ENCODE peak calls at places on chromosomes 2 and 18, in seven cellular contexts. Q is colonic mucosa, B is mesothelial cell of epicardium, D is epithelial cell of proximal tubule, O is cardiac fibroblast, Y is kidney, X is AG09309. A is an unnamed sample.

GRCh38 chr2:59886758-59887157 is 666.7 kb downstream of the BCL11A start:
- DNase-seq in Q (no peak), B (no peak), D (no peak), O (no peak), Y (no peak), X (no peak), A (no peak)

GRCh38 chr2:198883604-198884003 is 574.1 kb downstream of the SATB2 start:
- DNase-seq in Q (no peak), B (no peak), D (no peak), O (no peak), Y (no peak), X (no peak), A (no peak)

GRCh38 chr2:235493402-235493774 is 455 bp upstream of the AGAP1 start:
- DNase-seq in Q (no peak), B (no peak), D (no peak), O (peak; percentile 66), Y (no peak), X (no peak), A (no peak)

GRCh38 chr18:41391616-41392610 is 563.1 kb upstream of the PIK3C3 start:
- DNase-seq in Q (peak; percentile 25), B (peak; percentile 31), D (no peak), O (peak; percentile 79), Y (peak; percentile 48), X (no peak), A (peak; percentile 37)

GRCh38 chr2:112160591-112161250 is 22.5 kb downstream of the FBLN7 start:
- DNase-seq in Q (no peak), B (no peak), D (no peak), O (no peak), Y (peak; percentile 36), X (no peak), A (no peak)

GRCh38 chr2:18473241-18473841 is 87.1 kb downstream of the RDH14 start:
- DNase-seq in Q (no peak), B (no peak), D (no peak), O (peak; percentile 67), Y (no peak), X (peak; percentile 61), A (peak; percentile 76)

GRCh38 chr2:46296216-46296839 is 879 bp upstream of the EPAS1 start:
- DNase-seq in Q (peak; percentile 59), B (no peak), D (no peak), O (no peak), Y (peak; percentile 85), X (no peak), A (no peak)

GRCh38 chr2:240435457-240435954 is at the start of gene GPC1:
- DNase-seq in Q (peak; percentile 71), B (no peak), D (no peak), O (peak; percentile 90), Y (peak; percentile 91), X (peak; percentile 32), A (peak; percentile 63)

GRCh38 chr2:25362564-25363145 is 20.9 kb upstream of the DNMT3A start:
- DNase-seq in Q (peak; percentile 57), B (no peak), D (no peak), O (no peak), Y (peak; percentile 83), X (no peak), A (no peak)

GRCh38 chr2:204051476-204051875 is 114.9 kb downstream of the ICOS start:
- DNase-seq in Q (no peak), B (no peak), D (no peak), O (no peak), Y (no peak), X (no peak), A (no peak)
- TF ChIP-seq CTCF in Q (no peak), B (no peak), D (peak; percentile 50), O (no peak), Y (no peak), X (peak; percentile 4), A (peak; percentile 53)

GRCh38 chr2:42651057-42651456 is 82.6 kb downstream of the MTA3 start:
- DNase-seq in Q (no peak), B (no peak), D (no peak), O (no peak), Y (no peak), X (no peak), A (no peak)

GRCh38 chr2:42653039-42653438 is 84.6 kb downstream of the MTA3 start:
- DNase-seq in Q (no peak), B (no peak), D (no peak), O (no peak), Y (no peak), X (no peak), A (no peak)

GRCh38 chr2:42653908-42654445 is 85.5 kb downstream of the MTA3 start:
- DNase-seq in Q (no peak), B (no peak), D (no peak), O (no peak), Y (no peak), X (no peak), A (no peak)

GRCh38 chr2:42652086-42652485 is 83.7 kb downstream of the MTA3 start:
- DNase-seq in Q (no peak), B (no peak), D (no peak), O (no peak), Y (no peak), X (no peak), A (no peak)
- TF ChIP-seq CTCF in Q (no peak), B (no peak), D (no peak), O (no peak), Y (no peak), X (no peak), A (no peak)

GRCh38 chr2:178109813-178110212 is 2.4 kb upstream of the RBM45 start:
- DNase-seq in Q (no peak), B (no peak), D (no peak), O (peak; percentile 68), Y (no peak), X (peak; percentile 25), A (peak; percentile 42)
- TF ChIP-seq CTCF in Q (peak; percentile 53), B (peak; percentile 50), D (peak; percentile 62), O (peak; percentile 44), Y (peak; percentile 46), X (peak; percentile 50), A (peak; percentile 81)

GRCh38 chr18:58190842-58191530 is 147.0 kb downstream of the NEDD4L start:
- DNase-seq in Q (no peak), B (no peak), D (no peak), O (no peak), Y (no peak), X (no peak), A (no peak)

GRCh38 chr18:58195278-58195721 is 151.3 kb downstream of the NEDD4L start:
- DNase-seq in Q (peak; percentile 71), B (no peak), D (no peak), O (no peak), Y (peak; percentile 89), X (no peak), A (no peak)

GRCh38 chr18:58196164-58196563 is 152.1 kb downstream of the NEDD4L start:
- DNase-seq in Q (peak; percentile 16), B (no peak), D (no peak), O (no peak), Y (no peak), X (no peak), A (no peak)

GRCh38 chr18:58192519-58192918 is 148.5 kb downstream of the NEDD4L start:
- DNase-seq in Q (no peak), B (no peak), D (no peak), O (no peak), Y (no peak), X (no peak), A (no peak)

DNA sequence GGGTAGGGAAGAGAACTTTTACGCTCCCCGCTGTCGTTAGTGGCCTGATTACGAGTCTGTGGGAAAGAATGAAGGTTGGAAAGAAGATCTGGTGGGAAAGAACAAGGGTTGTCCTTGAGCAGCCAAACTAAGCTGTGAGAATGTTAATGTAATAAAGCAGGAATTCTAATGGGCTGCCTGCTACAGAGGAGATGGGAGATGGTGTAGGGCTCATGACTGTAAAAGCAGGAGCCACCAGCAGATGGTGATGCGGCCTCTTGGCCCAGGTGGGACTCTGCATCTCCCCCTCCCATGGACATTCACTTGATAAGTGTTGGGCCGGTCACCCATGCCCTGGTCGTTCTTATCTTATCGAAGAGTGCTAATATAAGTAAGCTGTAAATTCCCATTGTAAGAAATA is 150.0 kb downstream of the NEDD4L start:
- DNase-seq in Q (peak; percentile 23), B (no peak), D (no peak), O (no peak), Y (no peak), X (no peak), A (no peak)
- TF ChIP-seq CTCF in Q (no peak), B (no peak), D (peak; percentile 57), O (peak; percentile 10), Y (peak; percentile 16), X (no peak), A (peak; percentile 48)

GRCh38 chr2:23618265-23618664 is 233.3 kb downstream of the KLHL29 start:
- DNase-seq in Q (no peak), B (no peak), D (no peak), O (no peak), Y (no peak), X (no peak), A (no peak)

GRCh38 chr2:23618696-23619530 is 233.9 kb downstream of the KLHL29 start:
- DNase-seq in Q (no peak), B (no peak), D (no peak), O (no peak), Y (peak; percentile 30), X (no peak), A (no peak)

GRCh38 chr2:23616630-23617029 is 231.7 kb downstream of the KLHL29 start:
- DNase-seq in Q (no peak), B (no peak), D (no peak), O (no peak), Y (peak; percentile 32), X (no peak), A (no peak)

GRCh38 chr2:23617817-23618216 is 232.8 kb downstream of the KLHL29 start:
- DNase-seq in Q (no peak), B (no peak), D (no peak), O (no peak), Y (peak; percentile 53), X (no peak), A (no peak)

DNA sequence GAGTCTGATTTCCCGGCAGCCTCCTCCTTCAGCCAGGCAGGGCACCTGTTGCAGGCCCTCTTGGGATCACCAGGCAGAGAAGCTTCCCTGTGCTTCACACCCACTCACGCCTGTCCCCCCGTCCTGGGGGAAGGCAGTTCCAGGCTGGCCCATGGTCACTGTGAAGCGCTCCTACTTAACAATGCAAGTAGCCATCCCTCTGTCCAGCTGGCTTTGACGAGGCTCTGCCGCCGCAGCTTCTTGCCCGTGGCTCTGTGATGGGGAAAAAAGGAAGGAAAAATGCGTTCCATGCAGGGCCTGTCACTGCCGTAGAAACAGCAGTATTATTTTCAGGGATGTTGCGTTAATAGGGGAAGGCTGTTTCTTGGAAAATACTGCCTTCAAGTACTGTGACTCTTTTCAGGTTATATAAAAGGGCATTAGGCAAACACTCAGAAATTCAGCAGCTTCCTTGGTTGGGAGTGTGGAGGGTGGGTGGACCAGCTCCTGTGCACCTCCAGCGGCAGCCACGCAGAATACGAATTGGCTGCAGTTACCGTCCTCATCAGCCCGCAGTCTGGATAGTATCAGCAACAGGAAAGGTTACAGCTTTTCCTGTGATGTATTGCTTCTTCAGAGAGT is 232.3 kb downstream of the KLHL29 start:
- DNase-seq in Q (no peak), B (no peak), D (no peak), O (peak; percentile 87), Y (peak; percentile 71), X (peak; percentile 41), A (peak; percentile 68)
- TF ChIP-seq CTCF in Q (no peak), B (no peak), D (no peak), O (peak; percentile 47), Y (peak; percentile 3), X (peak; percentile 76), A (peak; percentile 63)

GRCh38 chr18:45014047-45014501 is 333.4 kb downstream of the SETBP1 start:
- DNase-seq in Q (no peak), B (no peak), D (peak; percentile 69), O (peak; percentile 93), Y (no peak), X (peak; percentile 73), A (peak; percentile 89)
- TF ChIP-seq CTCF in Q (no peak), B (no peak), D (peak; percentile 52), O (peak; percentile 63), Y (no peak), X (peak; percentile 54), A (peak; percentile 56)